ENCODE peak calls at places on chromosomes 6 and 20, in nine cellular contexts. W is glomerular endothelial cell, M is hippocampal formation, I is HTR-8/SVneo, S is progenitor cell of endocrine pancreas, O is hypothalamus, Y is spleen, K is germinal center, X is right cardiac atrium. F is an unnamed sample.

GRCh38 chr6:157121897-157122296 is 201.4 kb downstream of the TMEM242 start:
- DNase-seq in W (no peak), M (no peak), I (no peak), S (no peak), O (no peak), Y (no peak), K (no peak), X (no peak), F (no peak)

GRCh38 chr6:112827793-112828192 is 480.7 kb downstream of the RFPL4B start:
- DNase-seq in W (no peak), M (peak), I (no peak), S (no peak), O (peak), Y (no peak), K (no peak), X (peak), F (no peak)

GRCh38 chr6:22106445-22106844 is 190.4 kb downstream of the PRL start:
- DNase-seq in W (no peak), M (no peak), I (no peak), S (no peak), O (no peak), Y (no peak), K (no peak), X (no peak), F (no peak)

GRCh38 chr6:37283268-37283667 is 25.3 kb upstream of the TMEM217 start:
- DNase-seq in W (no peak), M (no peak), I (no peak), S (no peak), O (no peak), Y (no peak), K (no peak), X (no peak), F (no peak)

GRCh38 chr20:60512436-60512835 is 554.2 kb downstream of the CDH26 start:
- DNase-seq in W (no peak), M (peak), I (peak), S (no peak), O (no peak), Y (no peak), K (no peak), X (no peak), F (no peak)

GRCh38 chr6:48754631-48755030 is 643.6 kb upstream of the PTCHD4 start:
- DNase-seq in W (no peak), M (no peak), I (no peak), S (no peak), O (no peak), Y (no peak), K (no peak), X (no peak), F (no peak)

GRCh38 chr6:167079853-167080297 is 43.0 kb upstream of the CCR6 start:
- DNase-seq in W (no peak), M (no peak), I (no peak), S (no peak), O (no peak), Y (peak), K (peak), X (no peak), F (no peak)

GRCh38 chr6:69936674-69937363 is 70.5 kb downstream of the COL19A1 start:
- DNase-seq in W (no peak), M (no peak), I (no peak), S (no peak), O (no peak), Y (no peak), K (no peak), X (no peak), F (no peak)

GRCh38 chr20:53950031-53950430 is 120.4 kb downstream of the BCAS1 start:
- DNase-seq in W (no peak), M (no peak), I (no peak), S (no peak), O (no peak), Y (no peak), K (no peak), X (no peak), F (no peak)